ENCODE peak calls at places on chromosomes 11 and 22, in five cellular contexts. One of them, this sample, is unnamed.

GRCh38 chr22:32042924-32043323 is at the start of gene SLC5A1:
- DNase-seq in GM12878: no peak
- DNase-seq in transverse colon: peak; percentile 91
- DNase-seq in hepatocyte: no peak
- DNase-seq in AG04449: no peak
- DNase-seq in this sample: no peak

GRCh38 chr22:22916952-22917290 is 29.3 kb downstream of the IGLL5 start:
- DNase-seq in GM12878: no peak
- DNase-seq in transverse colon: no peak
- DNase-seq in hepatocyte: no peak
- DNase-seq in AG04449: no peak
- DNase-seq in this sample: no peak

GRCh38 chr11:130520231-130520630 is 71.8 kb downstream of the ADAMTS15 start:
- DNase-seq in GM12878: no peak
- DNase-seq in transverse colon: no peak
- DNase-seq in hepatocyte: no peak
- DNase-seq in AG04449: no peak
- DNase-seq in this sample: peak; percentile 22

GRCh38 chr11:281486-282161 is 3.4 kb downstream of the NLRP6 start:
- DNase-seq in GM12878: no peak
- DNase-seq in transverse colon: no peak
- DNase-seq in hepatocyte: no peak
- DNase-seq in AG04449: no peak
- DNase-seq in this sample: no peak

GRCh38 chr11:65708451-65708850 is 3.6 kb upstream of the KAT5 start:
- DNase-seq in GM12878: no peak
- DNase-seq in transverse colon: no peak
- DNase-seq in hepatocyte: no peak
- DNase-seq in AG04449: no peak
- DNase-seq in this sample: no peak

GRCh38 chr11:126604461-126604860 is 249.0 kb downstream of the ST3GAL4 start:
- DNase-seq in GM12878: no peak
- DNase-seq in transverse colon: no peak
- DNase-seq in hepatocyte: no peak
- DNase-seq in AG04449: no peak
- DNase-seq in this sample: no peak

GRCh38 chr22:46573781-46574437 is 36.5 kb upstream of the CELSR1 start:
- DNase-seq in GM12878: no peak
- DNase-seq in transverse colon: peak; percentile 8
- DNase-seq in hepatocyte: no peak
- DNase-seq in AG04449: no peak
- DNase-seq in this sample: no peak

GRCh38 chr11:18285841-18286240 is 19.8 kb downstream of the SAA1 start:
- DNase-seq in GM12878: no peak
- DNase-seq in transverse colon: no peak
- DNase-seq in hepatocyte: no peak
- DNase-seq in AG04449: no peak
- DNase-seq in this sample: no peak

GRCh38 chr22:47835726-47836125 is 1073.3 kb downstream of the TBC1D22A start:
- DNase-seq in GM12878: no peak
- DNase-seq in transverse colon: no peak
- DNase-seq in hepatocyte: peak; percentile 48
- DNase-seq in AG04449: peak; percentile 38
- DNase-seq in this sample: peak; percentile 96

GRCh38 chr22:46604306-46604690 is 15.9 kb upstream of the GRAMD4 start:
- DNase-seq in GM12878: peak; percentile 59
- DNase-seq in transverse colon: peak; percentile 54
- DNase-seq in hepatocyte: no peak
- DNase-seq in AG04449: no peak
- DNase-seq in this sample: peak; percentile 16

GRCh38 chr22:38843201-38843715 is 570 bp downstream of the NPTXR start:
- DNase-seq in GM12878: no peak
- DNase-seq in transverse colon: peak; percentile 28
- DNase-seq in hepatocyte: peak; percentile 92
- DNase-seq in AG04449: no peak
- DNase-seq in this sample: peak; percentile 73

GRCh38 chr11:40202569-40202968 is 1256.9 kb downstream of the LRRC4C start:
- DNase-seq in GM12878: no peak
- DNase-seq in transverse colon: no peak
- DNase-seq in hepatocyte: no peak
- DNase-seq in AG04449: no peak
- DNase-seq in this sample: no peak

GRCh38 chr11:82869657-82870056 is 30.6 kb downstream of the PRCP start:
- DNase-seq in GM12878: no peak
- DNase-seq in transverse colon: no peak
- DNase-seq in hepatocyte: no peak
- DNase-seq in AG04449: no peak
- DNase-seq in this sample: peak; percentile 41

GRCh38 chr11:20035701-20036601 is 124.3 kb downstream of the DBX1 start:
- DNase-seq in GM12878: no peak
- DNase-seq in transverse colon: no peak
- DNase-seq in hepatocyte: peak; percentile 33
- DNase-seq in AG04449: peak; percentile 91
- DNase-seq in this sample: peak; percentile 86

GRCh38 chr11:60781286-60782044 is 3.7 kb upstream of the MS4A10 start:
- DNase-seq in GM12878: no peak
- DNase-seq in transverse colon: no peak
- DNase-seq in hepatocyte: no peak
- DNase-seq in AG04449: no peak
- DNase-seq in this sample: no peak

GRCh38 chr11:7414729-7415536 is 70.4 kb upstream of the OLFML1 start:
- DNase-seq in GM12878: no peak
- DNase-seq in transverse colon: no peak
- DNase-seq in hepatocyte: no peak
- DNase-seq in AG04449: no peak
- DNase-seq in this sample: no peak

GRCh38 chr11:86176165-86176884 is 68.2 kb upstream of the EED start:
- DNase-seq in GM12878: no peak
- DNase-seq in transverse colon: no peak
- DNase-seq in hepatocyte: no peak
- DNase-seq in AG04449: no peak
- DNase-seq in this sample: no peak

GRCh38 chr11:69881467-69882269 is 62.5 kb upstream of the FGF3 start:
- DNase-seq in GM12878: no peak
- DNase-seq in transverse colon: no peak
- DNase-seq in hepatocyte: no peak
- DNase-seq in AG04449: no peak
- DNase-seq in this sample: no peak

GRCh38 chr22:49568751-49569285 is 258.9 kb downstream of the BRD1 start:
- DNase-seq in GM12878: no peak
- DNase-seq in transverse colon: peak; percentile 4
- DNase-seq in hepatocyte: no peak
- DNase-seq in AG04449: no peak
- DNase-seq in this sample: no peak

GRCh38 chr11:1030086-1030485 is 6.4 kb downstream of the MUC6 start:
- DNase-seq in GM12878: no peak
- DNase-seq in transverse colon: no peak
- DNase-seq in hepatocyte: no peak
- DNase-seq in AG04449: no peak
- DNase-seq in this sample: no peak

GRCh38 chr11:114190630-114191029 is 105.6 kb upstream of the NNMT start:
- DNase-seq in GM12878: no peak
- DNase-seq in transverse colon: no peak
- DNase-seq in hepatocyte: no peak
- DNase-seq in AG04449: no peak
- DNase-seq in this sample: no peak

GRCh38 chr11:2451336-2451735 is 6.5 kb downstream of the KCNQ1 start:
- DNase-seq in GM12878: no peak
- DNase-seq in transverse colon: no peak
- DNase-seq in hepatocyte: no peak
- DNase-seq in AG04449: no peak
- DNase-seq in this sample: no peak

GRCh38 chr11:134845474-134846435 is 433.7 kb upstream of the B3GAT1 start:
- DNase-seq in GM12878: no peak
- DNase-seq in transverse colon: no peak
- DNase-seq in hepatocyte: no peak
- DNase-seq in AG04449: no peak
- DNase-seq in this sample: no peak

GRCh38 chr11:292211-293121 is 3.5 kb downstream of the PGGHG start:
- DNase-seq in GM12878: no peak
- DNase-seq in transverse colon: no peak
- DNase-seq in hepatocyte: no peak
- DNase-seq in AG04449: no peak
- DNase-seq in this sample: no peak

DNA sequence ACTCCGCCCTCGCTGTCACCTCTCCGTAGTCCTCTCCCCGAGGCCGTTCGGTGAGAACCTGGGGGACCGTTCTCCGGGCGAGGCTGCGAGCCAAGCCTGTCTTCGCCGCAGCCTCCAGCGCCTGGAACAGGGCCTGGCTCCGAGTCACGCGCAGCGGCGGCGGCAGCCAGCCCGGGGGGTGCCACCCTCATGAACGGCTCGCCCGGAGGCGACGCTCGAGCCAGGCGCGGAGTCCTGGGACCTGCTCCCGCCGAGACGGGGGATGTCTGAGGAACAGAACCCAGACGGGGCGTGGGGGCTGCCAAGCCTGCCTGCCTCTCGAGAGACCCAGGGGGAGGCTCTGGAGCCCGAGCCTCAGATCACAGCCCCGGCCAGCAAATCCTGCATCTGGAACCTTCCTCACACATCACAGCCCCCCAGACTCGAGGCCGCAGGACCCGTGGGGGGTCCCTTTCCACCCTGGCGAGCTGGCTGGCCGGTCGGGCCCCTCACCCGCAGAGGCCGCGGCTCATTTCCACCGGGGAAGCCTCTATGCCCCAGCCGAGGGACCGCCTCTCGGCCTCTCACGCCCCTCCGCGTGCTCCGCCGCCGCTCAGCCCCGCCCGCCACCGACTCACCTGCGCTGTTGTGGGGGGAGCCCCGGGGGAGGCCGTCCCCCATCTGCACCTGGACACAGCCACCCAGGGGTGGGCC is 4.1 kb downstream of the SHISA8 start:
- DNase-seq in GM12878: no peak
- DNase-seq in transverse colon: no peak
- DNase-seq in hepatocyte: peak; percentile 38
- DNase-seq in AG04449: no peak
- DNase-seq in this sample: peak; percentile 24
- H3K4me3 ChIP-seq in GM12878: peak overlapping the region; percentile 32
- H3K4me3 ChIP-seq in transverse colon: peak overlapping the region; percentile 32
- H3K4me3 ChIP-seq in hepatocyte: no peak overlapping the region
- H3K4me3 ChIP-seq in AG04449: peak overlapping the region; percentile 6
- H3K4me3 ChIP-seq in this sample: peak overlapping the region; percentile 18

DNA sequence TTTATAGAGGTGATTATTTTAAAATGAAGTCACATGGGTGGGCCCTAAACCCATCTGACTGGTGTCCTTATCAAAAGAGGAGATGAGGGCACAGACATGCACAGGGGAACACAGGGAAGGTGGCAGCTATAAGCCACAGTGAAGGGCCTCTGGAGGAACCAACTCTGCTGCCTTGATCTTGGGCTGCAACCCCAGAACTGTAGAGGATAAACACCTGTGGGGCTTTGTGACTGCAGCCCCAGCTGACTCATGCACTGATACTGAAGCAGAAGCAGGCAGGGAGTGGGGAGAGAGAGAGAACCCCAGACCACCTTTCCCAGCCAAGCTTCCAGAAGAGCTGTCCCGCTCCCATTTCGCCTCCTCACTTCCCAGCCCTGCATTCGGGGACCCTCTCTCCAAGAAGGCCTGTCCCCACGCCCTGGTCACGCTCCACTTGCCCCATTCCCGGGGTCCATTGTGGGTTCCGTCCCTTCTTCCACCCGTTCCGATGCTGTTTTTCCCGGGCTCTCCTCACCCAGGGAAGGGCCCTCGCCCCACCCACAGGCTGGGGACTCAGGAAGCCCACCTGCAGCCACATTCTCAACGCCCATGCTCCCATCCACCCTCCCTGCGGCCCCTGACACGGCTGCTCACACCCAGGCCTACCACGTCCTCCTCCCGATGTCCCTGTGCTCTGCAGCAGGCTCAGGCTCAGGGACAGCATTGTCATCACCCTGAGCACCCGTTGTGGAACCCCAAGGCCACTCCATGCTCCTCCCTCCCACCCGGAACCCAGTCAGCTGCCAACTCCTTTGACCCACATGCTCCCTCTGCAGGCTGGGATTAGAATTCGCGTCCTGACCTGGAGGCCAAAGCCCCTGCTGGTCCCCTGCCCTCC is 90.8 kb upstream of the SHANK2 start:
- DNase-seq in GM12878: no peak
- DNase-seq in transverse colon: peak; percentile 38
- DNase-seq in hepatocyte: peak; percentile 78
- DNase-seq in AG04449: no peak
- DNase-seq in this sample: peak; percentile 26
- TF ChIP-seq CTCF in GM12878: peak; percentile 67
- TF ChIP-seq CTCF in transverse colon: peak; percentile 55
- TF ChIP-seq CTCF in hepatocyte: peak; percentile 58
- TF ChIP-seq CTCF in AG04449: peak; percentile 71
- TF ChIP-seq CTCF in this sample: peak; percentile 60

DNA sequence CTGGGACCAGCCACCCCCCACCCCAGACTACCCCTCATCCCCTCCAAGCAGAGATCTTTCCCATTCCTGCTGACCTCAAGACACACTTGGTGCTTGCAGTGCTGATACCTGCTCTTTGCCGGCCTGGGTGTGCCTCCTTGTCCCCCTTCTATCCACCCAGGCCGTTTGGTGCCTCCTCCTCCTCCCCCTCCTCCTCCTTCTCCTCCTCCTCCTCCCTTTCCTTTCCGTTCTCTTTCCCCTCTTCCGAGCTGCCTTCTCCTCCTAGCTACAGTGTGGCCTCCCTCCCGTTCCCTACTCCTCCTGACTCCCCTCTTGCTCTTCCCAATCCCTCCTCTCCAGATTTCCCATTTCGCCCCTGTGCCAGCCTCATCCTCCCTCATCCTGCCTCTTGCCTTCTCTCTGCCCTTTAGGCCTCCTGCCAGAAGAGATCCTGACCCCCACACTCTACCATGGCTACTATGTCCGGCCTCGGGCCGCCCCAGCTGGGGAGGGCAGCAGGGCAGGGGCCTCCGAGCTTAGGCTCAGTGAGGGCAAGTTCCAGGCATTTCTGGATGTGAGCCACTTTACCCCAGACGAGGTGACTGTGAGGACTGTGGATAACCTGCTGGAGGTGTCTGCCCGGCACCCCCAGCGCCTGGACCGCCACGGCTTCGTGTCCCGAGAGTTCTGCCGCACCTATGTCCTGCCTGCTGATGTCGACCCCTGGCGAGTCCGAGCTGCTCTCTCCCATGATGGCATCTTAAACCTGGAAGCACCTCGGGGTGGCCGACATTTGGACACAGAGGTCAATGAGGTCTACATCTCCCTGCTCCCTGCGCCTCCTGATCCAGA is 712 bp downstream of the HSPB2 start:
- DNase-seq in GM12878: no peak
- DNase-seq in transverse colon: no peak
- DNase-seq in hepatocyte: no peak
- DNase-seq in AG04449: no peak
- DNase-seq in this sample: no peak
- H3K4me3 ChIP-seq in GM12878: no peak overlapping the region
- H3K4me3 ChIP-seq in transverse colon: peak overlapping the region; percentile 34
- H3K4me3 ChIP-seq in hepatocyte: no peak overlapping the region
- H3K4me3 ChIP-seq in AG04449: peak overlapping the region; percentile 50
- H3K4me3 ChIP-seq in this sample: peak overlapping the region; percentile 18

GRCh38 chr11:109641549-109641948 is 219.6 kb downstream of the C11orf87 start:
- DNase-seq in GM12878: no peak
- DNase-seq in transverse colon: no peak
- DNase-seq in hepatocyte: peak; percentile 61
- DNase-seq in AG04449: no peak
- DNase-seq in this sample: peak; percentile 16
- TF ChIP-seq CTCF in GM12878: no peak
- TF ChIP-seq CTCF in transverse colon: no peak
- TF ChIP-seq CTCF in hepatocyte: peak; percentile 22
- TF ChIP-seq CTCF in AG04449: peak; percentile 29
- TF ChIP-seq CTCF in this sample: peak; percentile 9